ENCODE peak calls at places on chromosomes 11 and 22, in nine cellular contexts. G is activated naive CD4-positive, alpha-beta T cell; C is G401; Q is RPMI7951; Z is psoas muscle; V is testis; F is LNCaP clone FGC; R is B cell; A is A549. I is an unnamed sample.

GRCh38 chr11:100963375-100963774 is 166.2 kb downstream of the PGR start:
- DNase-seq in G (no peak), C (no peak), Q (no peak), Z (no peak), V (no peak), F (no peak), R (no peak), A (no peak), I (no peak)

GRCh38 chr11:117313103-117313502 is 3.0 kb downstream of the BACE1 start:
- DNase-seq in G (no peak), C (no peak), Q (no peak), Z (no peak), V (no peak), F (no peak), R (no peak), A (no peak), I (no peak)

GRCh38 chr11:118572914-118573550 is 823 bp downstream of the ARCN1 start:
- DNase-seq in G (no peak), C (no peak), Q (peak), Z (no peak), V (no peak), F (no peak), R (no peak), A (peak), I (no peak)

GRCh38 chr11:67577951-67578350 is 5.7 kb upstream of the GSTP1 start:
- DNase-seq in G (no peak), C (no peak), Q (no peak), Z (no peak), V (no peak), F (no peak), R (no peak), A (no peak), I (no peak)

GRCh38 chr11:113311536-113311935 is 2.8 kb upstream of the TTC12 start:
- DNase-seq in G (no peak), C (no peak), Q (peak), Z (no peak), V (no peak), F (no peak), R (no peak), A (no peak), I (no peak)

GRCh38 chr11:104661481-104661880 is 236.8 kb downstream of the CASP12 start:
- DNase-seq in G (no peak), C (no peak), Q (no peak), Z (no peak), V (no peak), F (no peak), R (no peak), A (no peak), I (no peak)

GRCh38 chr11:57567512-57568329 is at the start of gene UBE2L6:
- DNase-seq in G (peak), C (peak), Q (peak), Z (peak), V (peak), F (no peak), R (peak), A (peak), I (peak)

GRCh38 chr11:132100583-132100982 is 730.2 kb downstream of the NTM start:
- DNase-seq in G (no peak), C (no peak), Q (no peak), Z (no peak), V (no peak), F (no peak), R (no peak), A (no peak), I (no peak)

GRCh38 chr22:39169797-39170466 is 17.5 kb upstream of the CBX7 start:
- DNase-seq in G (no peak), C (no peak), Q (no peak), Z (no peak), V (no peak), F (no peak), R (no peak), A (no peak), I (no peak)

GRCh38 chr11:116137753-116138152 is 633.5 kb upstream of the CADM1 start:
- DNase-seq in G (no peak), C (no peak), Q (no peak), Z (no peak), V (no peak), F (no peak), R (no peak), A (no peak), I (no peak)

GRCh38 chr22:25039255-25039654 is 86.7 kb downstream of the KIAA1671 start:
- DNase-seq in G (no peak), C (no peak), Q (no peak), Z (no peak), V (no peak), F (no peak), R (no peak), A (no peak), I (no peak)

GRCh38 chr22:27105142-27106025 is 448.0 kb downstream of the MIAT start:
- DNase-seq in G (no peak), C (no peak), Q (peak), Z (peak), V (peak), F (no peak), R (no peak), A (no peak), I (peak)

GRCh38 chr11:6203327-6203726 is 2.0 kb upstream of the C11orf42 start:
- DNase-seq in G (no peak), C (no peak), Q (no peak), Z (no peak), V (no peak), F (no peak), R (no peak), A (no peak), I (no peak)

GRCh38 chr22:27412866-27413445 is 388.6 kb downstream of the MN1 start:
- DNase-seq in G (no peak), C (no peak), Q (no peak), Z (no peak), V (no peak), F (no peak), R (no peak), A (no peak), I (no peak)

GRCh38 chr11:127052420-127052819 is 51.9 kb upstream of the KIRREL3 start:
- DNase-seq in G (no peak), C (no peak), Q (no peak), Z (no peak), V (no peak), F (no peak), R (no peak), A (peak), I (no peak)

GRCh38 chr11:96001037-96001436 is 77.1 kb upstream of the MTMR2 start:
- DNase-seq in G (no peak), C (peak), Q (no peak), Z (peak), V (peak), F (no peak), R (no peak), A (no peak), I (peak)

GRCh38 chr22:32896951-32897350 is 95.4 kb downstream of the TIMP3 start:
- DNase-seq in G (no peak), C (no peak), Q (no peak), Z (no peak), V (no peak), F (no peak), R (no peak), A (no peak), I (no peak)

GRCh38 chr11:75241906-75242644 is 1.5 kb downstream of the TPBGL start:
- DNase-seq in G (no peak), C (no peak), Q (no peak), Z (no peak), V (no peak), F (no peak), R (no peak), A (no peak), I (no peak)

GRCh38 chr22:29313126-29314071 is 2.1 kb downstream of the RASL10A start:
- DNase-seq in G (no peak), C (no peak), Q (no peak), Z (no peak), V (peak), F (no peak), R (peak), A (peak), I (peak)

GRCh38 chr11:118916842-118917388 is 8.8 kb downstream of the BCL9L start:
- DNase-seq in G (no peak), C (peak), Q (peak), Z (peak), V (peak), F (peak), R (no peak), A (peak), I (peak)

GRCh38 chr22:45441158-45441557 is 27.7 kb downstream of the RIBC2 start:
- DNase-seq in G (no peak), C (peak), Q (peak), Z (peak), V (peak), F (peak), R (peak), A (peak), I (peak)

GRCh38 chr11:46009647-46010046 is 87.2 kb downstream of the LARGE2 start:
- DNase-seq in G (no peak), C (no peak), Q (no peak), Z (no peak), V (no peak), F (no peak), R (no peak), A (no peak), I (no peak)

GRCh38 chr22:41532908-41533825 is 11.1 kb downstream of the POLR3H start:
- DNase-seq in G (peak), C (peak), Q (peak), Z (peak), V (peak), F (no peak), R (peak), A (peak), I (peak)

GRCh38 chr11:62004473-62004872 is 37.0 kb upstream of the FTH1 start:
- DNase-seq in G (no peak), C (no peak), Q (peak), Z (peak), V (peak), F (no peak), R (no peak), A (no peak), I (no peak)

GRCh38 chr22:24952837-24953293 is 349 bp downstream of the KIAA1671 start:
- DNase-seq in G (no peak), C (peak), Q (peak), Z (peak), V (peak), F (peak), R (no peak), A (peak), I (peak)

GRCh38 chr11:27874998-27875397 is 174.7 kb upstream of the BDNF start:
- DNase-seq in G (no peak), C (no peak), Q (no peak), Z (no peak), V (no peak), F (no peak), R (no peak), A (no peak), I (no peak)

GRCh38 chr22:33893486-33893885 is 26.8 kb downstream of the LARGE1 start:
- DNase-seq in G (no peak), C (no peak), Q (no peak), Z (no peak), V (no peak), F (no peak), R (no peak), A (no peak), I (no peak)

GRCh38 chr22:38766076-38766777 is 10.4 kb upstream of the SUN2 start:
- DNase-seq in G (no peak), C (peak), Q (peak), Z (peak), V (peak), F (peak), R (peak), A (peak), I (peak)

GRCh38 chr22:42892571-42893316 is 35.7 kb upstream of the ARFGAP3 start:
- DNase-seq in G (no peak), C (no peak), Q (no peak), Z (no peak), V (no peak), F (no peak), R (no peak), A (no peak), I (no peak)

GRCh38 chr11:106391771-106392412 is 314.4 kb downstream of the AASDHPPT start:
- DNase-seq in G (no peak), C (no peak), Q (peak), Z (no peak), V (no peak), F (no peak), R (no peak), A (no peak), I (no peak)

GRCh38 chr11:94754819-94755218 is 13.3 kb upstream of the AMOTL1 start:
- DNase-seq in G (no peak), C (no peak), Q (no peak), Z (no peak), V (no peak), F (no peak), R (no peak), A (no peak), I (no peak)

GRCh38 chr11:134379241-134379640 is 32.8 kb downstream of the B3GAT1 start:
- DNase-seq in G (no peak), C (no peak), Q (no peak), Z (no peak), V (no peak), F (no peak), R (no peak), A (no peak), I (no peak)